ENCODE peak calls at places on chromosomes 7 and 10, in eight cellular contexts. E is GM20000; I is GM13977; J is fibroblast of mammary gland; N is choroid plexus epithelial cell; Z is astrocyte; A is WTC11; R is CD8-positive, alpha-beta T cell. Y is an unnamed sample.

GRCh38 chr7:28784166-28784870 is 173.8 kb downstream of the TRIL start:
- DNase-seq in E (no peak), J (peak; percentile 49), R (no peak), Z (peak; percentile 94), N (no peak), I (no peak), A (no peak), Y (peak; percentile 61)

GRCh38 chr10:37687581-37687980 is 169.8 kb downstream of the ZNF248 start:
- DNase-seq in N (no peak), J (no peak), I (no peak), E (no peak), R (no peak), Z (no peak), A (no peak), Y (no peak)

GRCh38 chr10:122141821-122142651 is 129.1 kb upstream of the BTBD16 start:
- DNase-seq in J (peak; percentile 85), Z (peak; percentile 71), I (no peak), N (no peak), R (no peak), A (no peak), E (no peak), Y (peak; percentile 54)

GRCh38 chr7:99386584-99387238 is 12.2 kb downstream of the ARPC1B start:
- DNase-seq in Z (no peak), E (no peak), I (no peak), A (no peak), R (no peak), J (peak; percentile 66), N (peak; percentile 63), Y (no peak)

GRCh38 chr10:69321865-69322264 is 43.6 kb downstream of the HK1 start:
- DNase-seq in E (no peak), J (no peak), Z (no peak), A (no peak), R (no peak), N (peak; percentile 57), I (no peak), Y (peak; percentile 44)

GRCh38 chr10:84348860-84349259 is 20.5 kb downstream of the CCSER2 start:
- DNase-seq in I (no peak), Z (peak; percentile 88), R (no peak), J (peak; percentile 81), N (peak; percentile 51), E (no peak), A (no peak), Y (peak; percentile 87)

GRCh38 chr7:98171449-98171848 is 39.8 kb upstream of the BHLHA15 start:
- DNase-seq in E (no peak), I (no peak), Z (no peak), R (no peak), J (no peak), N (no peak), A (no peak), Y (no peak)

GRCh38 chr10:116625845-116626244 is 5.1 kb downstream of the PNLIPRP2 start:
- DNase-seq in N (no peak), R (no peak), J (no peak), E (no peak), Z (no peak), A (no peak), I (no peak), Y (no peak)

GRCh38 chr7:105336009-105336408 is 52.7 kb downstream of the SRPK2 start:
- DNase-seq in R (no peak), I (peak; percentile 27), N (peak; percentile 36), J (peak; percentile 30), E (no peak), A (no peak), Z (no peak), Y (no peak)

GRCh38 chr7:47757946-47758371 is 176.0 kb upstream of the TNS3 start:
- DNase-seq in Z (peak; percentile 89), I (no peak), E (no peak), R (no peak), N (peak; percentile 98), J (peak; percentile 94), A (no peak), Y (peak; percentile 94)

GRCh38 chr7:105046414-105046813 is 32.4 kb downstream of the KMT2E start:
- DNase-seq in N (peak; percentile 72), Z (peak; percentile 75), E (no peak), J (peak; percentile 49), R (no peak), A (no peak), I (no peak), Y (peak; percentile 52)

GRCh38 chr7:150955519-150956394 is 22.4 kb downstream of the KCNH2 start:
- DNase-seq in E (no peak), R (no peak), J (no peak), I (no peak), Z (peak; percentile 29), A (peak; percentile 60), N (no peak), Y (peak; percentile 56)

GRCh38 chr10:4046722-4047354 is 261.8 kb upstream of the KLF6 start:
- DNase-seq in A (no peak), R (no peak), Z (no peak), J (no peak), N (no peak), E (no peak), I (no peak), Y (no peak)

GRCh38 chr10:6274040-6274439 is 71.3 kb downstream of the PFKFB3 start:
- DNase-seq in N (peak; percentile 67), I (no peak), Z (no peak), A (no peak), R (no peak), E (no peak), J (peak; percentile 54), Y (peak; percentile 71)

GRCh38 chr7:151845412-151846205 is 31.3 kb downstream of the PRKAG2 start:
- DNase-seq in R (no peak), I (no peak), A (no peak), Z (no peak), E (no peak), N (no peak), J (no peak), Y (no peak)

GRCh38 chr10:78727728-78728127 is 341.0 kb upstream of the ZMIZ1 start:
- DNase-seq in A (no peak), J (no peak), R (no peak), Z (no peak), E (no peak), N (no peak), I (no peak), Y (no peak)

GRCh38 chr10:97713351-97713827 is at the start of gene MARVELD1:
- DNase-seq in A (peak; percentile 77), R (no peak), Z (peak; percentile 73), N (peak; percentile 80), J (peak; percentile 77), E (peak; percentile 50), I (no peak), Y (peak; percentile 83)

GRCh38 chr10:73262105-73262730 is 9.8 kb upstream of the MRPS16 start:
- DNase-seq in R (no peak), N (peak; percentile 89), Z (peak; percentile 80), I (no peak), A (no peak), E (no peak), J (peak; percentile 67), Y (peak; percentile 91)

GRCh38 chr10:44011603-44011981 is 362.9 kb upstream of the ZNF32 start:
- DNase-seq in I (no peak), E (no peak), Z (no peak), N (no peak), A (no peak), R (no peak), J (no peak), Y (no peak)

GRCh38 chr7:88452648-88453047 is 146.0 kb upstream of the STEAP4 start:
- DNase-seq in N (no peak), I (no peak), E (no peak), R (no peak), Z (no peak), A (no peak), J (no peak), Y (no peak)

GRCh38 chr7:71865169-71865568 is 547.0 kb downstream of the CALN1 start:
- DNase-seq in J (no peak), R (no peak), Z (no peak), N (no peak), A (no peak), I (no peak), E (no peak), Y (no peak)

GRCh38 chr10:25641576-25641975 is 292.5 kb upstream of the MYO3A start:
- DNase-seq in J (no peak), E (no peak), R (no peak), N (no peak), A (no peak), I (no peak), Z (no peak), Y (no peak)

GRCh38 chr10:25642736-25643135 is 291.3 kb upstream of the MYO3A start:
- DNase-seq in E (no peak), R (no peak), A (no peak), Z (no peak), J (no peak), I (no peak), N (no peak), Y (no peak)

GRCh38 chr10:25639646-25640045 is 294.4 kb upstream of the MYO3A start:
- DNase-seq in Z (peak; percentile 1), J (no peak), N (peak; percentile 46), R (no peak), E (no peak), A (no peak), I (no peak), Y (no peak)
- TF ChIP-seq CTCF in Z (no peak), J (no peak), N (peak; percentile 34), R (no peak), E (no peak), A (no peak), I (no peak), Y (no peak)

GRCh38 chr10:75019360-75019759 is 92.1 kb upstream of the SAMD8 start:
- DNase-seq in R (no peak), J (peak; percentile 50), E (no peak), N (peak; percentile 63), I (no peak), A (no peak), Z (peak; percentile 25), Y (peak; percentile 53)
- TF ChIP-seq CTCF in R (peak; percentile 44), J (peak; percentile 37), E (peak; percentile 12), N (peak; percentile 39), I (peak; percentile 59), A (no peak), Z (peak; percentile 42), Y (peak; percentile 39)

DNA sequence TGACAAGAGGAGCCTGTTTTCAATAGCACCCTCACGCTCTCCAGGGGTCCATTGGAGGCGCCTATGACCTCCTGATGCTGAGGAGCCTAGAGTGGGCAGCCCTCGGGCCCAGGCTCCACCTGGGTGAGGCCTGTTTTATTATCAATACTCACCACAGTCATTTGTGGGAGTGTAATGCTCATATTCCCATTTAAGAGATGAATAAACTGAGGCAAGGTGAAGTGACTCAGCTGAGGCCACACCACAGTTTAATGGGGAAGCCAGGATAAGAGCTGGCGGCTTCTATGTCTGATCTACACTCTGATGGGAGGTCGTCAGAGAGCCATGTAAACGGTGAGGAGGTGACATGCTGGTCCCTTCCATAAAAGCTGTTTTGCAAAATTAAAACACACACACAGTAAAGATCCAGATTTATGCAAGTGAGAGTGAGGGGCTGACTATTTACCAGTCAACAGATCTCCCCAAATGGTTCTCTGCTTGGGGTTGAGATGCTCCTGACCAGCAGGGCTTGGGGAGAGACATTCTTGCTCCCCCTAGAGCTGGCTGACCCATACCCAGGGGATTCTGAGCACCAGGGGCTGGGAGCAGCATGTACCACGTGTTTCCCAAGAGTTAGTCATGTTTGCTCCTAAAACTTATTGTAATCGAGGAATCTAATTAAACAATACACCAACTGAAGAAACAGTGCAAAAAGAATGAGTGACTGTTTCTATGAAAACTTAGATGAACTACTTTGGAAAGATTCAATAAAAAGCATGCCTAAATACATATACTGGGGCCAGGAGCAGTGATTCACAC is 81.0 kb upstream of the INSIG1 start:
- DNase-seq in J (peak; percentile 57), A (no peak), I (no peak), N (no peak), E (no peak), R (no peak), Z (no peak), Y (no peak)
- TF ChIP-seq CTCF in J (no peak), A (no peak), I (no peak), N (peak; percentile 26), E (no peak), R (no peak), Z (no peak), Y (no peak)

GRCh38 chr7:35508623-35509400 is 186.1 kb downstream of the HERPUD2 start:
- DNase-seq in J (no peak), I (no peak), R (no peak), A (no peak), Z (no peak), N (peak; percentile 33), E (no peak), Y (no peak)
- TF ChIP-seq CTCF in J (no peak), I (no peak), R (no peak), A (no peak), Z (no peak), N (peak; percentile 35), E (no peak), Y (no peak)